ENCODE peak calls at places on chromosomes 16 and 17, in four cellular contexts. L, S, W and X are unnamed samples.

GRCh38 chr16:20268409-20268808 is 58.9 kb downstream of the GP2 start:
- DNase-seq in S (no peak), W (no peak), L (no peak), X (no peak)

GRCh38 chr16:17590711-17591654 is 120.2 kb upstream of the XYLT1 start:
- DNase-seq in S (no peak), W (no peak), L (no peak), X (no peak)

GRCh38 chr16:52649870-52650269 is 102.9 kb upstream of the TOX3 start:
- DNase-seq in S (no peak), W (no peak), L (no peak), X (no peak)

GRCh38 chr17:79671387-79671752 is 59.4 kb upstream of the ENPP7 start:
- DNase-seq in L (no peak), W (no peak), S (peak; percentile 7), X (no peak)

GRCh38 chr17:61294286-61294685 is 105.4 kb upstream of the TBX2 start:
- DNase-seq in S (no peak), L (no peak), W (no peak), X (no peak)

GRCh38 chr16:17339764-17340541 is 130.8 kb downstream of the XYLT1 start:
- DNase-seq in W (no peak), L (no peak), S (no peak), X (no peak)

GRCh38 chr16:64615647-64616280 is 506.1 kb downstream of the CDH11 start:
- DNase-seq in S (peak; percentile 21), L (no peak), W (no peak), X (peak; percentile 63)

GRCh38 chr16:77584205-77584859 is 138.0 kb upstream of the NUDT7 start:
- DNase-seq in W (peak; percentile 61), S (no peak), L (peak; percentile 66), X (peak; percentile 83)

GRCh38 chr17:74042744-74043486 is 160.6 kb upstream of the RPL38 start:
- DNase-seq in S (no peak), W (peak; percentile 82), L (peak; percentile 85), X (peak; percentile 60)

GRCh38 chr17:39699818-39700147 is at the start of gene ERBB2:
- DNase-seq in L (peak; percentile 92), W (peak; percentile 29), S (peak; percentile 68), X (peak; percentile 87)

GRCh38 chr16:57997528-57998265 is 2.8 kb downstream of the ZNF319 start:
- DNase-seq in W (no peak), L (no peak), S (no peak), X (no peak)

GRCh38 chr16:85653226-85653917 is 35.4 kb downstream of the GINS2 start:
- DNase-seq in W (peak; percentile 40), L (no peak), S (no peak), X (no peak)

GRCh38 chr16:50301626-50302471 is 35.5 kb downstream of the ADCY7 start:
- DNase-seq in L (peak; percentile 47), W (peak; percentile 77), S (no peak), X (peak; percentile 75)

GRCh38 chr16:2591476-2592240 is 53.8 kb downstream of the PDPK1 start:
- DNase-seq in S (no peak), W (no peak), L (no peak), X (no peak)

GRCh38 chr17:65743313-65743665 is 181.8 kb upstream of the AXIN2 start:
- DNase-seq in W (no peak), S (no peak), L (no peak), X (peak; percentile 41)

GRCh38 chr16:51151951-51152663 is 1.0 kb upstream of the SALL1 start:
- DNase-seq in S (no peak), W (no peak), L (peak; percentile 16), X (peak; percentile 89)

GRCh38 chr17:81432873-81433451 is 37.7 kb downstream of the BAHCC1 start:
- DNase-seq in S (no peak), W (peak; percentile 15), L (peak; percentile 56), X (peak; percentile 27)

GRCh38 chr17:17122781-17123483 is 80.7 kb downstream of the MPRIP start:
- DNase-seq in L (no peak), W (no peak), S (no peak), X (no peak)

DNA sequence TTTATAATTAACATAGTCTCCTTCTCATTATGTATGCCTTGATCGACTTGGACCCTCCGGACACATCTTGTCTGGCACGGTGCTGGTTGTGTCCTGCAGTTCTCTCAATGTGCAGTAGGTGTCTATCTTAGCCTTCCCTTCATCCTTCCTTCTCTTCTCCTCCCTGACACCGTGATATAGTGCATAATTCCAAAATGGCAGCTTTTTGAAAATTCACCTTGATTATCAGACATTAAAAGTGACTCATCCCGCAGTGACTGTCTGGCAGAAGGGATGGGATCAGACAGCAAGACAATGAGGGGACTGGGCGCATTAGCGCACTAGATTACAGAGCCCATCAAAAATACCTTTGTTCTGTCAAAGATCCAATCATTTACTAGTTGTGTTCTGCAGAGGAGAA is 70.0 kb upstream of the PMFBP1 start:
- DNase-seq in L (peak; percentile 60), W (peak; percentile 36), S (no peak), X (peak; percentile 72)
- TF ChIP-seq CTCF in L (peak; percentile 85), W (peak; percentile 69), S (peak; percentile 57), X (peak; percentile 95)

GRCh38 chr17:36926226-36926625 is 11.0 kb upstream of the LHX1 start:
- DNase-seq in S (no peak), L (no peak), W (no peak), X (no peak)
- H3K4me1 ChIP-seq in S (peaks cover 6% of the 10 kb centered on the region), L (peaks cover 26% of the 10 kb centered on the region), W (no peaks in the 10 kb centered on the region), X (peaks cover 75% of the 10 kb centered on the region)

DNA sequence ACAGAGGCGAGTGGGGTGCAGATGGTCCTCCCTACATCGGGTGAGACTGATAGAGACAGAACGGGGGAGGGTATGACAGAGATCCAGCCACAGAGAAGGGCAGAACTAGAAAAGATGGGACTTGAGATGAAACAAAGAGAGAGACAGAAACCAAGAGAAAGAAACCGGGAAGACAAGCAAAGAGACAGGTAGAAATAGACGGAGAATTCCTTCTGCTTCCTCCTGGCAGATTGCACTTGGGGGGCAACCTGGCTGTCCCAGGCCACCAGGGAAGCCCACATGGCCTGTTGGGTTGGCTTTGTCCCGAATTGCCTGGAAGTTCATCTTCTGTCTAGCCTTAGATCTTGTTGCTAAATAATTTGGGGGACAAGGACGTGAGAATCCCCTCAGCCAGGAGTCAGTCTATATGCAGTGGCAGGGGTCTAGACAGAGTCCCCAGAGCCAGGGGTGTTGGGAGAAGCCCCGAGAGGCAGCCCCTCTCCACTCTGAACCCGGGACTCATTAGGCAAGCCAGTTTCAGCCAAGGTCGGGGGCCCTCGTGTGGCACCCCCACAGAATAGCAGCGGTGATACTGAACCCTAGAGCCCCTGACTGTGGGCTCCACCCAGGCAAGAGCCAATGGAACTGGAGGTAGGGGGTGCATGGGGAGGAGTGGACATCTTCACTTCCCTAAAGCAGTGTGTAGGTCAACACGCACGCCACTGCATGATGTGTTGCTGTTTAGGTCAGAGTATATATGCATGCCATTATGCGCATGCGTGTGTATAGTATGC is 626 bp upstream of the TSPOAP1 start:
- DNase-seq in S (peak; percentile 30), L (no peak), W (no peak), X (no peak)
- TF ChIP-seq CTCF in S (peak; percentile 26), L (peak; percentile 36), W (peak; percentile 19), X (peak; percentile 36)

GRCh38 chr17:5562172-5562571 is 22.1 kb downstream of the NLRP1 start:
- DNase-seq in W (no peak), S (no peak), L (no peak), X (no peak)

GRCh38 chr17:5561736-5562135 is 22.6 kb downstream of the NLRP1 start:
- DNase-seq in S (no peak), L (no peak), W (no peak), X (no peak)

GRCh38 chr17:5565808-5566207 is 18.5 kb downstream of the NLRP1 start:
- DNase-seq in L (no peak), W (no peak), S (no peak), X (no peak)

GRCh38 chr17:5562661-5563360 is 21.5 kb downstream of the NLRP1 start:
- DNase-seq in W (no peak), S (no peak), L (no peak), X (no peak)

DNA sequence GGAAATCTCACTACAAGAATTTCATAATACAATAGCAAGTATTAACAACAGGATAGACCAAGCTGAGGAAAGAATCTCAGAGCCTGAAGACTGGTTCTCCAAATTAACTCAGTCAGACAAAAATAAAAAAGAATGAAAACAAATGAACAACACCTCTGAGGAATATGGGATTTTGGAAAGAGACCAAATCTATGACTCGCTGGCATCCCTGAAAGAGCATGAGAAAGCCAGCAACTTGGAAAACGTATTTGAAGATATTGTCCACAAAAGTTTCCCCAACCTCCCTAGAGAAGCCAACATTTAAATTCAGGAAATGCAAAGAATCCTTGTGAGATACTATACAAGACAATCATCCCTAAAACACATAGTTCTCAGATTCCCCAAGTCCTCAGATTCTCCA is 20.9 kb downstream of the NLRP1 start:
- DNase-seq in L (no peak), S (no peak), W (no peak), X (no peak)
- H3K4me1 ChIP-seq in L (no peaks in the 10 kb centered on the region), S (no peaks in the 10 kb centered on the region), W (no peaks in the 10 kb centered on the region), X (no peaks in the 10 kb centered on the region)

GRCh38 chr17:2190014-2190413 is 113.6 kb downstream of the SMG6 start:
- DNase-seq in S (no peak), W (no peak), L (peak; percentile 25), X (peak; percentile 80)

GRCh38 chr17:2191785-2192184 is 111.8 kb downstream of the SMG6 start:
- DNase-seq in S (no peak), L (no peak), W (no peak), X (no peak)

GRCh38 chr17:2191227-2191626 is 112.4 kb downstream of the SMG6 start:
- DNase-seq in W (no peak), S (no peak), L (no peak), X (no peak)

GRCh38 chr17:2194778-2195417 is 108.7 kb downstream of the SMG6 start:
- DNase-seq in S (no peak), L (no peak), W (no peak), X (no peak)

DNA sequence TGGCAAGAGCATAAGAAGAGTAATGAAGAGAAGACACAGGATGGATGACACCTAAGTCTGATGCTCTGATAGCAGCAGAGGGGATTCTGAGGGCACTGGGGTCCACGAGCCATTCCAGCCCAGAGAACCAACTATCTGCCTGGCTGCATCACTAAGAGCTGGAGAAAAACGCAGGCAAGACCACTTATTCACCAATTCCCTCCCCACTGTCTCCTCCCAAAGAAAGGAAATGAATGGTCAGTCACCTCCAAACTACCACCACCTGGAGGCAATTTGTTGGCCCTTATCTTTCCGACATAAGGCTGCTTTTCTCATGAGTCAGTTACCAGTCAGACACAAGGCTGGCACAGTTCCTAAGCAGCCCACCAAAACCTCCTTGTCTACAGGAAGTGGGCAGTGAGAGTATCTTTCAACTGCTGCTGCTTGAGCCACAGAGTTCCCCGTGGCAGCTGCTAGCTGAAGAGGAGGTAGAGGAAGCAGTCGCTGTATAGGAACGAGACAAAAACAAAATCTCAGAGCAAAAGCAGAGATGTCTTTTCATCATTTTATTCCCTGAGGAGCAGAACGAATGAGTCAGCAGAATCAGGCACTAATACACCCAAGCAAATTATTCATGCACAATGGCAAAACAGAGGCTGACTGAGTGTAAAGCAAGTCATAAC is 111.1 kb downstream of the SMG6 start:
- DNase-seq in L (peak; percentile 76), W (no peak), S (no peak), X (no peak)
- TF ChIP-seq CTCF in L (no peak), W (no peak), S (no peak), X (no peak)